ENCODE peak calls at places on chromosomes 13 and 19, in nine cellular contexts. M is NCI-H1048; W is RWPE1; Z is neural progenitor cell; T is stimulated activated naive B cell treated with anti-CD40 and anti-IgM and Interleukin-4, amounts not matched to agents 10 μg/mL and 1 μg/mL and 100 μg/mL, for 72 hours; B is EL; F is foreskin fibroblast; N is dorsolateral prefrontal cortex; D is astrocyte of the hippocampus. K is an unnamed sample.

GRCh38 chr19:50870417-50871089 is 2.7 kb upstream of the KLK2 start:
- DNase-seq in T (no peak), W (no peak), B (no peak), M (no peak), F (peak), N (no peak), Z (peak), D (no peak), K (peak)

GRCh38 chr19:2333027-2333806 is 4.7 kb downstream of the SPPL2B start:
- DNase-seq in N (no peak), T (no peak), W (no peak), B (no peak), Z (no peak), M (no peak), D (no peak), F (no peak), K (peak)

GRCh38 chr19:11457115-11457514 is 21.7 kb downstream of the PRKCSH start:
- DNase-seq in N (peak), D (no peak), M (no peak), B (no peak), F (peak), W (no peak), T (no peak), Z (no peak), K (peak)

GRCh38 chr19:58054792-58055482 is 4.1 kb upstream of the ZNF135 start:
- DNase-seq in N (peak), W (no peak), M (no peak), Z (peak), B (peak), F (peak), D (peak), T (no peak), K (peak)

GRCh38 chr19:52734340-52734892 is 428 bp downstream of the ZNF611 start:
- DNase-seq in F (peak), N (no peak), T (no peak), D (peak), W (peak), M (no peak), B (peak), Z (peak), K (peak)

GRCh38 chr19:19937403-19937802 is 36.7 kb downstream of the ZNF93 start:
- DNase-seq in N (no peak), T (no peak), M (no peak), B (no peak), D (no peak), Z (no peak), W (no peak), F (no peak), K (no peak)

GRCh38 chr13:57632276-57633140 is 964 bp downstream of the PCDH17 start:
- DNase-seq in T (no peak), Z (peak), D (peak), M (no peak), W (no peak), N (no peak), B (no peak), F (peak), K (peak)

GRCh38 chr19:1295169-1296012 is 9.7 kb downstream of the EFNA2 start:
- DNase-seq in M (no peak), B (no peak), T (no peak), D (no peak), F (no peak), W (peak), Z (peak), N (no peak), K (peak)

K was measured in left kidney.